ENCODE peak calls at places on chromosomes 3 and 15, in five cellular contexts. P is NCI-H1092, J is GM12865, F is HT-29, T is AG04450. Z is an unnamed sample.

GRCh38 chr3:39205131-39205530 is 12.7 kb upstream of the XIRP1 start:
- DNase-seq in F (no peak), J (no peak), T (no peak), P (no peak), Z (no peak)

GRCh38 chr3:39166932-39167532 is 13.6 kb upstream of the CSRNP1 start:
- DNase-seq in T (no peak), F (no peak), P (no peak), J (no peak), Z (no peak)

GRCh38 chr15:39432007-39432406 is 148.9 kb upstream of the THBS1 start:
- DNase-seq in T (no peak), J (no peak), F (no peak), P (no peak), Z (no peak)

GRCh38 chr3:49781415-49782199 is 4.7 kb downstream of the IP6K1 start:
- DNase-seq in T (no peak), F (no peak), J (no peak), P (no peak), Z (no peak)

GRCh38 chr3:52119826-52120225 is 34.4 kb downstream of the POC1A start:
- DNase-seq in J (no peak), P (no peak), F (no peak), T (no peak), Z (no peak)

GRCh38 chr3:155948476-155948875 is 78.0 kb downstream of the GMPS start:
- DNase-seq in P (no peak), J (no peak), F (no peak), T (no peak), Z (no peak)

GRCh38 chr3:113218011-113218678 is 6.8 kb downstream of the BOC start:
- DNase-seq in T (no peak), F (no peak), P (no peak), J (no peak), Z (no peak)

GRCh38 chr3:139808196-139808595 is 126.8 kb upstream of the CLSTN2 start:
- DNase-seq in J (no peak), P (no peak), F (no peak), T (no peak), Z (no peak)

GRCh38 chr3:193702967-193703366 is 110.0 kb downstream of the OPA1 start:
- DNase-seq in P (no peak), T (peak; percentile 13), J (no peak), F (no peak), Z (no peak)

Z was measured in NCI-H1436.